ENCODE peak calls at places on chromosomes 4 and X, in eight cellular contexts. S is MM.1S, D is esophagus muscularis mucosa, M is HFF-Myc, E is keratinocyte, F is mucosa of descending colon, K is uterus, J is fibroblast of the aortic adventitia. U is an unnamed sample.

GRCh38 chr4:10083861-10084641 is 32.5 kb downstream of the WDR1 start:
- DNase-seq in S (no peak), D (no peak), M (no peak), E (no peak), F (no peak), K (peak), J (no peak), U (no peak)

GRCh38 chr4:79923290-79923689 is 149.7 kb downstream of the ANTXR2 start:
- DNase-seq in S (no peak), D (no peak), M (no peak), E (no peak), F (no peak), K (no peak), J (no peak), U (no peak)

GRCh38 chr4:168919706-168920324 is 90.2 kb downstream of the CBR4 start:
- DNase-seq in S (no peak), D (no peak), M (no peak), E (no peak), F (no peak), K (no peak), J (no peak), U (no peak)

GRCh38 chr4:162422312-162422711 is 258.5 kb upstream of the FSTL5 start:
- DNase-seq in S (no peak), D (no peak), M (no peak), E (no peak), F (no peak), K (no peak), J (no peak), U (no peak)

GRCh38 chrX:145506225-145506624 is 258.9 kb downstream of the SPANXN1 start:
- DNase-seq in S (no peak), D (no peak), M (no peak), E (no peak), F (no peak), K (no peak), J (no peak), U (no peak)

GRCh38 chr4:156377036-156377700 is 423.5 kb upstream of the CTSO start:
- DNase-seq in S (no peak), D (no peak), M (peak), E (no peak), F (no peak), K (no peak), J (peak), U (peak)

GRCh38 chr4:129350800-129351199 is 254.8 kb downstream of the C4orf33 start:
- DNase-seq in S (no peak), D (no peak), M (no peak), E (no peak), F (no peak), K (no peak), J (no peak), U (no peak)

GRCh38 chr4:37682701-37683401 is 3.3 kb downstream of the RELL1 start:
- DNase-seq in S (peak), D (no peak), M (no peak), E (no peak), F (peak), K (no peak), J (no peak), U (no peak)

GRCh38 chrX:104270916-104271512 is 16.3 kb upstream of the ESX1 start:
- DNase-seq in S (no peak), D (no peak), M (peak), E (peak), F (peak), K (peak), J (peak), U (peak)

GRCh38 chr4:71498002-71498401 is 159.2 kb downstream of the SLC4A4 start:
- DNase-seq in S (no peak), D (no peak), M (no peak), E (no peak), F (no peak), K (no peak), J (no peak), U (no peak)

GRCh38 chrX:7084841-7085240 is 62.7 kb upstream of the STS start:
- DNase-seq in S (no peak), D (no peak), M (no peak), E (no peak), F (no peak), K (no peak), J (no peak), U (no peak)

GRCh38 chr4:168605411-168605810 is 108.6 kb downstream of the PALLD start:
- DNase-seq in S (no peak), D (no peak), M (no peak), E (no peak), F (no peak), K (no peak), J (peak), U (peak)

GRCh38 chrX:135973025-135973547 is 702 bp downstream of the MMGT1 start:
- DNase-seq in S (peak), D (no peak), M (no peak), E (no peak), F (peak), K (no peak), J (peak), U (peak)

GRCh38 chrX:72128881-72129280 is 2.8 kb downstream of the RTL5 start:
- DNase-seq in S (no peak), D (no peak), M (no peak), E (no peak), F (no peak), K (no peak), J (no peak), U (no peak)

GRCh38 chr4:189185810-189186432 is 754.8 kb upstream of the FRG1 start:
- DNase-seq in S (no peak), D (no peak), M (no peak), E (no peak), F (no peak), K (no peak), J (no peak), U (no peak)

GRCh38 chr4:40923326-40924095 is 173.8 kb downstream of the NSUN7 start:
- DNase-seq in S (no peak), D (no peak), M (no peak), E (no peak), F (no peak), K (no peak), J (no peak), U (no peak)

GRCh38 chr4:40682298-40683101 is 52.8 kb upstream of the RBM47 start:
- DNase-seq in S (no peak), D (no peak), M (no peak), E (no peak), F (no peak), K (no peak), J (no peak), U (no peak)

GRCh38 chr4:81912420-81912819 is 440.7 kb upstream of the RASGEF1B start:
- DNase-seq in S (no peak), D (no peak), M (no peak), E (no peak), F (no peak), K (no peak), J (no peak), U (no peak)

GRCh38 chr4:131644619-131645018 is 1504.5 kb upstream of the PCDH10 start:
- DNase-seq in S (no peak), D (no peak), M (peak), E (peak), F (no peak), K (no peak), J (peak), U (peak)

GRCh38 chr4:4840351-4840750 is 19.1 kb upstream of the MSX1 start:
- DNase-seq in S (no peak), D (no peak), M (no peak), E (no peak), F (no peak), K (no peak), J (no peak), U (no peak)

GRCh38 chrX:7112071-7112470 is 35.4 kb upstream of the STS start:
- DNase-seq in S (no peak), D (no peak), M (no peak), E (no peak), F (no peak), K (no peak), J (no peak), U (no peak)

GRCh38 chr4:7980036-7980435 is 40.4 kb upstream of the AFAP1 start:
- DNase-seq in S (no peak), D (no peak), M (no peak), E (no peak), F (no peak), K (no peak), J (peak), U (no peak)

GRCh38 chr4:7979652-7979968 is 39.9 kb upstream of the AFAP1 start:
- DNase-seq in S (no peak), D (no peak), M (no peak), E (no peak), F (no peak), K (no peak), J (no peak), U (no peak)

GRCh38 chr4:7978907-7979651 is 39.4 kb upstream of the AFAP1 start:
- DNase-seq in S (no peak), D (no peak), M (no peak), E (no peak), F (no peak), K (no peak), J (no peak), U (no peak)

GRCh38 chr4:7976634-7977033 is 37.0 kb upstream of the AFAP1 start:
- DNase-seq in S (no peak), D (no peak), M (no peak), E (no peak), F (no peak), K (no peak), J (no peak), U (no peak)

DNA sequence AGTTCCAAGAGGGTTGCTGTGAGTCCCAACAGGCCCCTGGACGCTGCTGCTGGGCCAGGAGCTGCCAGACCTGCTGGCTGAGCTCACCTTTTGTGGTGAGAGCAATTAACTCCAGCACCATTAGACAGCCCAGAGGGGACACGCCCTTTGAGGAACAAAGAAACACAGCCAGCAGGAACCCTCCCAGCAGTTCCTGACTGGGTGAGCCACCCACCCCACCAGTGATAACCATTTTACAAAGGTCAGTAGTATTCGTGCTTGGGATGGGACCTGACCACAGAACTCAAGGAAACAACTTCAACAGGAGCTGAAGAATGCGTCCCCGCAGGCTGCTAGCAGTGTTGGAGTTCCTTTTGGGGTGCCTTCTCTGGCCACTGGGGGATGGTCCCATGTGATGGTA is 38.8 kb upstream of the AFAP1 start:
- DNase-seq in S (no peak), D (no peak), M (no peak), E (peak), F (peak), K (no peak), J (no peak), U (no peak)
- H3K4me3 ChIP-seq in S (no peak), D (no peak), M (no peak), E (peak), F (no peak), K (no peak), J (no peak), U (no peak)

GRCh38 chr4:67103001-67103737 is 442.1 kb downstream of the CENPC start:
- DNase-seq in S (no peak), D (no peak), M (no peak), E (no peak), F (no peak), K (no peak), J (no peak), U (no peak)
- TF ChIP-seq CTCF in S (no peak), D (no peak), M (no peak), E (no peak), F (no peak), K (no peak), J (no peak), U (no peak)

GRCh38 chrX:133415276-133416105 is at the start of gene GPC4:
- DNase-seq in S (peak), D (peak), M (no peak), E (no peak), F (peak), K (peak), J (peak), U (peak)
- H3K4me3 ChIP-seq in S (peak), D (peak), M (no peak), E (no peak), F (peak), K (peak), J (peak), U (peak)

GRCh38 chr4:144590020-144590419 is 55.9 kb upstream of the HHIP start:
- DNase-seq in S (no peak), D (no peak), M (no peak), E (no peak), F (no peak), K (no peak), J (no peak), U (no peak)
- TF ChIP-seq CTCF in S (no peak), D (no peak), M (no peak), E (no peak), F (no peak), K (no peak), J (no peak), U (no peak)

DNA sequence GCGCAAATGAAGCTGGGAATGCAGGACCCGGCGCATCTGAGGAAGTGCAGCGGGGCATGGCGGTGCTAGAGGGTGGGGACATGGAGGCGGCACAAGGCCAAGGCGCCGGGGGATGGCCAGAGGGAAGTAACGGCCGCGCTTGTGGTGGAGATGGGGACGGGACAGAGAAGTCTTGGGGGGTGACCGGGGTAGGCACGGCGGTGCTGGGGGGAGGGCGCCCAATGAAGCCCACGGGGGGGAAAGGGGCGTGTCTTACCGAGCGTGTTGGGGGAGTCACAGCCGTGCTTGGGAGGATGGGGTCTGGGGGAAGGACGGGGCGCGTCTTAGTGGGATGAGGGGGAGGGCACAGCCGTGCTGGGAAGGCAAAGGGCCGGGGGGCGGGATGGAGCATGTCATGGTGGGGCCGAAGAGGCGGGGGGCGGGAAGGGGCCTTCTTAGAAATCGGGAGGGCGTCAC is 984 bp downstream of the ARSD start:
- DNase-seq in S (no peak), D (peak), M (peak), E (no peak), F (peak), K (no peak), J (no peak), U (no peak)
- H3K4me3 ChIP-seq in S (no peak), D (peak), M (peak), E (no peak), F (no peak), K (peak), J (peak), U (peak)

DNA sequence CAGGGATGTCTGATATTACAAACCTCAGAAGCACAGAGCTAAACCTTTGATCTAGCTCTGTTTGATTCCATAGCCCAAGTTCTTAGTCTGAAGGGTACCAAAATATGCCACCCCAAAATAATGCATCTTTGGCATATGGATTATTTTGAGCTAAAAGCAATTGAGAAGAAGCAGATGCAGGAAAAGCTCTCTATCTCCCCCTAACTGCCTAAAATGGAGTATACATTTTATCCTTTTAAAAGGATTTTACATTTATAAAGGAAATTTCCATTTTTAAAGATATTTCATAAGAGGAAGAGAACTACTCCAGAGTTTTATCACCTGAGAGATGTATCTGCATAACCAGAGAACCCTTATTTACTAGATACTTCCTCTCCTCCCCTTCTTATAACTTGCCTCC is 158.7 kb downstream of the ZNF674 start:
- DNase-seq in S (no peak), D (no peak), M (no peak), E (no peak), F (no peak), K (no peak), J (no peak), U (no peak)
- TF ChIP-seq CTCF in S (peak), D (no peak), M (peak), E (peak), F (no peak), K (no peak), J (peak), U (peak)

U was measured in astrocyte of the spinal cord.